ENCODE peak calls at places on chromosomes 2 and 18, in ten cellular contexts. G is RCC 7860; Q is NCI-H2029; Y is iPS-NIHi11; H is hypothalamus; S is non-pigmented ciliary epithelial cell; O is naive thymus-derived CD8-positive, alpha-beta T cell; P is AG20443; V is stimulated activated CD4-positive, alpha-beta T cell treated with anti-CD3 and anti-CD28 coated beads, Interleukin-15, amount 100 ng/mL, for 1 hour; C is Caki2. E is an unnamed sample.

GRCh38 chr2:240624011-240624949 is 1.0 kb upstream of the GPR35 start:
- DNase-seq in P (no peak), Q (no peak), C (no peak), S (no peak), H (no peak), V (no peak), O (peak; percentile 0), Y (no peak), G (no peak), E (no peak)

GRCh38 chr2:241803387-241804325 is 5.3 kb upstream of the NEU4 start:
- DNase-seq in S (no peak), Y (peak; percentile 70), Q (peak; percentile 23), G (no peak), V (peak; percentile 18), H (peak; percentile 61), O (peak; percentile 32), C (no peak), P (peak; percentile 83), E (no peak)

GRCh38 chr18:70015127-70015526 is 67.5 kb upstream of the CD226 start:
- DNase-seq in G (no peak), Y (no peak), S (no peak), Q (no peak), O (no peak), H (no peak), P (no peak), C (no peak), V (no peak), E (no peak)

GRCh38 chr18:22591231-22591630 is 173.5 kb upstream of the CTAGE1 start:
- DNase-seq in P (no peak), Q (no peak), G (no peak), Y (no peak), O (no peak), H (no peak), C (no peak), S (peak; percentile 71), V (no peak), E (no peak)

GRCh38 chr2:212227755-212228154 is 310.8 kb downstream of the ERBB4 start:
- DNase-seq in Q (peak; percentile 86), P (peak; percentile 47), H (no peak), S (peak; percentile 80), C (no peak), V (no peak), O (no peak), Y (peak; percentile 8), G (no peak), E (peak; percentile 37)

GRCh38 chr18:75915941-75916640 is 488.6 kb upstream of the SMIM21 start:
- DNase-seq in O (no peak), Q (no peak), C (no peak), V (no peak), Y (peak; percentile 99), H (peak; percentile 56), G (no peak), P (peak; percentile 61), S (no peak), E (no peak)

GRCh38 chr2:55160422-55160821 is 71.7 kb downstream of the CLHC1 start:
- DNase-seq in C (no peak), G (no peak), S (no peak), H (no peak), Y (no peak), O (no peak), P (no peak), V (no peak), Q (no peak), E (no peak)

GRCh38 chr2:178306351-178307073 is 112.2 kb downstream of the OSBPL6 start:
- DNase-seq in H (peak; percentile 7), V (no peak), G (no peak), S (no peak), Q (peak; percentile 24), Y (peak; percentile 83), P (peak; percentile 56), O (no peak), C (peak; percentile 7), E (peak; percentile 24)

GRCh38 chr2:238291550-238292281 is 3.3 kb upstream of the PER2 start:
- DNase-seq in G (no peak), O (no peak), V (no peak), P (no peak), H (no peak), Y (no peak), S (no peak), Q (no peak), C (no peak), E (no peak)

GRCh38 chr2:171788316-171788993 is 101.2 kb downstream of the DYNC1I2 start:
- DNase-seq in V (no peak), G (no peak), H (no peak), Q (peak; percentile 56), S (no peak), Y (no peak), P (no peak), C (no peak), O (no peak), E (no peak)

GRCh38 chr2:74828534-74828933 is 5.4 kb upstream of the HK2 start:
- DNase-seq in C (no peak), G (no peak), Y (no peak), V (no peak), S (no peak), Q (no peak), O (no peak), P (no peak), H (no peak), E (no peak)

GRCh38 chr18:42533010-42533409 is 578.0 kb downstream of the PIK3C3 start:
- DNase-seq in Y (no peak), P (no peak), C (no peak), O (no peak), G (no peak), V (no peak), Q (no peak), S (no peak), H (no peak), E (no peak)